ENCODE peak calls at places on chromosomes 5 and 9, in ten cellular contexts. One of them, this sample, is unnamed.

GRCh38 chr9:101716629-101717028 is 21.8 kb downstream of the GRIN3A start:
- DNase-seq in HT-29: no peak
- DNase-seq in stimulated activated CD4-positive, alpha-beta T cell treated with anti-CD3 and anti-CD28 coated beads, Interleukin-2, amount 100 ng/mL, for 48 hours: no peak
- DNase-seq in GM13976: no peak
- DNase-seq in NT2/D1: no peak
- DNase-seq in activated B cell treated with CpG ODN at 0.5 μM for 24 hours: no peak
- DNase-seq in cardiac fibroblast: no peak
- DNase-seq in NCI-H2171: peak
- DNase-seq in nephron progenitor cell: no peak
- DNase-seq in astrocyte of the spinal cord: no peak
- DNase-seq in this sample: no peak

GRCh38 chr9:38386319-38386895 is 6.1 kb upstream of the ALDH1B1 start:
- DNase-seq in HT-29: no peak
- DNase-seq in stimulated activated CD4-positive, alpha-beta T cell treated with anti-CD3 and anti-CD28 coated beads, Interleukin-2, amount 100 ng/mL, for 48 hours: no peak
- DNase-seq in GM13976: no peak
- DNase-seq in NT2/D1: no peak
- DNase-seq in activated B cell treated with CpG ODN at 0.5 μM for 24 hours: no peak
- DNase-seq in cardiac fibroblast: no peak
- DNase-seq in NCI-H2171: no peak
- DNase-seq in nephron progenitor cell: no peak
- DNase-seq in astrocyte of the spinal cord: no peak
- DNase-seq in this sample: no peak

GRCh38 chr9:121266906-121267650 is 884 bp upstream of the GSN start:
- DNase-seq in HT-29: no peak
- DNase-seq in stimulated activated CD4-positive, alpha-beta T cell treated with anti-CD3 and anti-CD28 coated beads, Interleukin-2, amount 100 ng/mL, for 48 hours: no peak
- DNase-seq in GM13976: no peak
- DNase-seq in NT2/D1: no peak
- DNase-seq in activated B cell treated with CpG ODN at 0.5 μM for 24 hours: no peak
- DNase-seq in cardiac fibroblast: no peak
- DNase-seq in NCI-H2171: no peak
- DNase-seq in nephron progenitor cell: no peak
- DNase-seq in astrocyte of the spinal cord: peak
- DNase-seq in this sample: no peak

GRCh38 chr9:87650611-87651295 is 75.2 kb upstream of the CTSL start:
- DNase-seq in HT-29: no peak
- DNase-seq in stimulated activated CD4-positive, alpha-beta T cell treated with anti-CD3 and anti-CD28 coated beads, Interleukin-2, amount 100 ng/mL, for 48 hours: no peak
- DNase-seq in GM13976: no peak
- DNase-seq in NT2/D1: no peak
- DNase-seq in activated B cell treated with CpG ODN at 0.5 μM for 24 hours: no peak
- DNase-seq in cardiac fibroblast: no peak
- DNase-seq in NCI-H2171: no peak
- DNase-seq in nephron progenitor cell: no peak
- DNase-seq in astrocyte of the spinal cord: no peak
- DNase-seq in this sample: no peak

GRCh38 chr5:96415897-96416296 is 17.2 kb downstream of the PCSK1 start:
- DNase-seq in HT-29: no peak
- DNase-seq in stimulated activated CD4-positive, alpha-beta T cell treated with anti-CD3 and anti-CD28 coated beads, Interleukin-2, amount 100 ng/mL, for 48 hours: no peak
- DNase-seq in GM13976: no peak
- DNase-seq in NT2/D1: no peak
- DNase-seq in activated B cell treated with CpG ODN at 0.5 μM for 24 hours: no peak
- DNase-seq in cardiac fibroblast: no peak
- DNase-seq in NCI-H2171: no peak
- DNase-seq in nephron progenitor cell: no peak
- DNase-seq in astrocyte of the spinal cord: no peak
- DNase-seq in this sample: no peak

GRCh38 chr5:14732991-14733390 is 68.5 kb downstream of the OTULIN start:
- DNase-seq in HT-29: no peak
- DNase-seq in stimulated activated CD4-positive, alpha-beta T cell treated with anti-CD3 and anti-CD28 coated beads, Interleukin-2, amount 100 ng/mL, for 48 hours: no peak
- DNase-seq in GM13976: no peak
- DNase-seq in NT2/D1: no peak
- DNase-seq in activated B cell treated with CpG ODN at 0.5 μM for 24 hours: no peak
- DNase-seq in cardiac fibroblast: no peak
- DNase-seq in NCI-H2171: peak
- DNase-seq in nephron progenitor cell: no peak
- DNase-seq in astrocyte of the spinal cord: no peak
- DNase-seq in this sample: no peak

GRCh38 chr5:107218457-107219193 is 452.1 kb downstream of the EFNA5 start:
- DNase-seq in HT-29: no peak
- DNase-seq in stimulated activated CD4-positive, alpha-beta T cell treated with anti-CD3 and anti-CD28 coated beads, Interleukin-2, amount 100 ng/mL, for 48 hours: no peak
- DNase-seq in GM13976: no peak
- DNase-seq in NT2/D1: no peak
- DNase-seq in activated B cell treated with CpG ODN at 0.5 μM for 24 hours: no peak
- DNase-seq in cardiac fibroblast: peak
- DNase-seq in NCI-H2171: no peak
- DNase-seq in nephron progenitor cell: no peak
- DNase-seq in astrocyte of the spinal cord: peak
- DNase-seq in this sample: peak

GRCh38 chr9:124834586-124834985 is 18.7 kb upstream of the WDR38 start:
- DNase-seq in HT-29: peak
- DNase-seq in stimulated activated CD4-positive, alpha-beta T cell treated with anti-CD3 and anti-CD28 coated beads, Interleukin-2, amount 100 ng/mL, for 48 hours: no peak
- DNase-seq in GM13976: no peak
- DNase-seq in NT2/D1: no peak
- DNase-seq in activated B cell treated with CpG ODN at 0.5 μM for 24 hours: no peak
- DNase-seq in cardiac fibroblast: peak
- DNase-seq in NCI-H2171: no peak
- DNase-seq in nephron progenitor cell: no peak
- DNase-seq in astrocyte of the spinal cord: peak
- DNase-seq in this sample: no peak

GRCh38 chr5:143195496-143195895 is 208.0 kb downstream of the NR3C1 start:
- DNase-seq in HT-29: no peak
- DNase-seq in stimulated activated CD4-positive, alpha-beta T cell treated with anti-CD3 and anti-CD28 coated beads, Interleukin-2, amount 100 ng/mL, for 48 hours: no peak
- DNase-seq in GM13976: no peak
- DNase-seq in NT2/D1: no peak
- DNase-seq in activated B cell treated with CpG ODN at 0.5 μM for 24 hours: no peak
- DNase-seq in cardiac fibroblast: peak
- DNase-seq in NCI-H2171: no peak
- DNase-seq in nephron progenitor cell: no peak
- DNase-seq in astrocyte of the spinal cord: no peak
- DNase-seq in this sample: no peak

GRCh38 chr9:32603914-32604852 is 31.2 kb upstream of the NDUFB6 start:
- DNase-seq in HT-29: peak
- DNase-seq in stimulated activated CD4-positive, alpha-beta T cell treated with anti-CD3 and anti-CD28 coated beads, Interleukin-2, amount 100 ng/mL, for 48 hours: no peak
- DNase-seq in GM13976: no peak
- DNase-seq in NT2/D1: no peak
- DNase-seq in activated B cell treated with CpG ODN at 0.5 μM for 24 hours: no peak
- DNase-seq in cardiac fibroblast: no peak
- DNase-seq in NCI-H2171: no peak
- DNase-seq in nephron progenitor cell: no peak
- DNase-seq in astrocyte of the spinal cord: peak
- DNase-seq in this sample: no peak

GRCh38 chr9:137972355-137972987 is 94.9 kb downstream of the CACNA1B start:
- DNase-seq in HT-29: no peak
- DNase-seq in stimulated activated CD4-positive, alpha-beta T cell treated with anti-CD3 and anti-CD28 coated beads, Interleukin-2, amount 100 ng/mL, for 48 hours: no peak
- DNase-seq in GM13976: no peak
- DNase-seq in NT2/D1: no peak
- DNase-seq in activated B cell treated with CpG ODN at 0.5 μM for 24 hours: no peak
- DNase-seq in cardiac fibroblast: no peak
- DNase-seq in NCI-H2171: no peak
- DNase-seq in nephron progenitor cell: no peak
- DNase-seq in astrocyte of the spinal cord: no peak
- DNase-seq in this sample: no peak

GRCh38 chr5:142977363-142978051 is 207.3 kb downstream of the ARHGAP26 start:
- DNase-seq in HT-29: peak
- DNase-seq in stimulated activated CD4-positive, alpha-beta T cell treated with anti-CD3 and anti-CD28 coated beads, Interleukin-2, amount 100 ng/mL, for 48 hours: peak
- DNase-seq in GM13976: peak
- DNase-seq in NT2/D1: no peak
- DNase-seq in activated B cell treated with CpG ODN at 0.5 μM for 24 hours: no peak
- DNase-seq in cardiac fibroblast: peak
- DNase-seq in NCI-H2171: no peak
- DNase-seq in nephron progenitor cell: no peak
- DNase-seq in astrocyte of the spinal cord: peak
- DNase-seq in this sample: peak

GRCh38 chr5:106545325-106545724 is 1125.4 kb downstream of the EFNA5 start:
- DNase-seq in HT-29: no peak
- DNase-seq in stimulated activated CD4-positive, alpha-beta T cell treated with anti-CD3 and anti-CD28 coated beads, Interleukin-2, amount 100 ng/mL, for 48 hours: no peak
- DNase-seq in GM13976: no peak
- DNase-seq in NT2/D1: no peak
- DNase-seq in activated B cell treated with CpG ODN at 0.5 μM for 24 hours: no peak
- DNase-seq in cardiac fibroblast: peak
- DNase-seq in NCI-H2171: no peak
- DNase-seq in nephron progenitor cell: no peak
- DNase-seq in astrocyte of the spinal cord: peak
- DNase-seq in this sample: peak

GRCh38 chr5:6752782-6753181 is 39.5 kb downstream of the TENT4A start:
- DNase-seq in HT-29: no peak
- DNase-seq in stimulated activated CD4-positive, alpha-beta T cell treated with anti-CD3 and anti-CD28 coated beads, Interleukin-2, amount 100 ng/mL, for 48 hours: no peak
- DNase-seq in GM13976: no peak
- DNase-seq in NT2/D1: no peak
- DNase-seq in activated B cell treated with CpG ODN at 0.5 μM for 24 hours: no peak
- DNase-seq in cardiac fibroblast: no peak
- DNase-seq in NCI-H2171: no peak
- DNase-seq in nephron progenitor cell: no peak
- DNase-seq in astrocyte of the spinal cord: no peak
- DNase-seq in this sample: no peak

GRCh38 chr9:101601904-101602765 is 7.4 kb upstream of the PPP3R2 start:
- DNase-seq in HT-29: peak
- DNase-seq in stimulated activated CD4-positive, alpha-beta T cell treated with anti-CD3 and anti-CD28 coated beads, Interleukin-2, amount 100 ng/mL, for 48 hours: no peak
- DNase-seq in GM13976: peak
- DNase-seq in NT2/D1: peak
- DNase-seq in activated B cell treated with CpG ODN at 0.5 μM for 24 hours: no peak
- DNase-seq in cardiac fibroblast: peak
- DNase-seq in NCI-H2171: peak
- DNase-seq in nephron progenitor cell: peak
- DNase-seq in astrocyte of the spinal cord: peak
- DNase-seq in this sample: peak

GRCh38 chr9:98880311-98881015 is 63.2 kb upstream of the COL15A1 start:
- DNase-seq in HT-29: no peak
- DNase-seq in stimulated activated CD4-positive, alpha-beta T cell treated with anti-CD3 and anti-CD28 coated beads, Interleukin-2, amount 100 ng/mL, for 48 hours: no peak
- DNase-seq in GM13976: no peak
- DNase-seq in NT2/D1: no peak
- DNase-seq in activated B cell treated with CpG ODN at 0.5 μM for 24 hours: no peak
- DNase-seq in cardiac fibroblast: no peak
- DNase-seq in NCI-H2171: no peak
- DNase-seq in nephron progenitor cell: no peak
- DNase-seq in astrocyte of the spinal cord: no peak
- DNase-seq in this sample: no peak

GRCh38 chr9:89676281-89676680 is 71.5 kb downstream of the GADD45G start:
- DNase-seq in HT-29: no peak
- DNase-seq in stimulated activated CD4-positive, alpha-beta T cell treated with anti-CD3 and anti-CD28 coated beads, Interleukin-2, amount 100 ng/mL, for 48 hours: no peak
- DNase-seq in GM13976: no peak
- DNase-seq in NT2/D1: no peak
- DNase-seq in activated B cell treated with CpG ODN at 0.5 μM for 24 hours: no peak
- DNase-seq in cardiac fibroblast: no peak
- DNase-seq in NCI-H2171: peak
- DNase-seq in nephron progenitor cell: no peak
- DNase-seq in astrocyte of the spinal cord: no peak
- DNase-seq in this sample: no peak

GRCh38 chr5:9013147-9013546 is 532.7 kb downstream of the SEMA5A start:
- DNase-seq in HT-29: no peak
- DNase-seq in stimulated activated CD4-positive, alpha-beta T cell treated with anti-CD3 and anti-CD28 coated beads, Interleukin-2, amount 100 ng/mL, for 48 hours: no peak
- DNase-seq in GM13976: no peak
- DNase-seq in NT2/D1: no peak
- DNase-seq in activated B cell treated with CpG ODN at 0.5 μM for 24 hours: no peak
- DNase-seq in cardiac fibroblast: no peak
- DNase-seq in NCI-H2171: no peak
- DNase-seq in nephron progenitor cell: no peak
- DNase-seq in astrocyte of the spinal cord: no peak
- DNase-seq in this sample: no peak

GRCh38 chr9:86644315-86645034 is 290.3 kb upstream of the TUT7 start:
- DNase-seq in HT-29: no peak
- DNase-seq in stimulated activated CD4-positive, alpha-beta T cell treated with anti-CD3 and anti-CD28 coated beads, Interleukin-2, amount 100 ng/mL, for 48 hours: no peak
- DNase-seq in GM13976: no peak
- DNase-seq in NT2/D1: peak
- DNase-seq in activated B cell treated with CpG ODN at 0.5 μM for 24 hours: no peak
- DNase-seq in cardiac fibroblast: no peak
- DNase-seq in NCI-H2171: no peak
- DNase-seq in nephron progenitor cell: no peak
- DNase-seq in astrocyte of the spinal cord: no peak
- DNase-seq in this sample: no peak

GRCh38 chr5:31007672-31008071 is 185.8 kb upstream of the CDH6 start:
- DNase-seq in HT-29: no peak
- DNase-seq in stimulated activated CD4-positive, alpha-beta T cell treated with anti-CD3 and anti-CD28 coated beads, Interleukin-2, amount 100 ng/mL, for 48 hours: no peak
- DNase-seq in GM13976: no peak
- DNase-seq in NT2/D1: no peak
- DNase-seq in activated B cell treated with CpG ODN at 0.5 μM for 24 hours: no peak
- DNase-seq in cardiac fibroblast: no peak
- DNase-seq in NCI-H2171: no peak
- DNase-seq in nephron progenitor cell: no peak
- DNase-seq in astrocyte of the spinal cord: no peak
- DNase-seq in this sample: no peak

GRCh38 chr9:108035485-108035884 is 545.9 kb upstream of the KLF4 start:
- DNase-seq in HT-29: no peak
- DNase-seq in stimulated activated CD4-positive, alpha-beta T cell treated with anti-CD3 and anti-CD28 coated beads, Interleukin-2, amount 100 ng/mL, for 48 hours: no peak
- DNase-seq in GM13976: no peak
- DNase-seq in NT2/D1: no peak
- DNase-seq in activated B cell treated with CpG ODN at 0.5 μM for 24 hours: no peak
- DNase-seq in cardiac fibroblast: no peak
- DNase-seq in NCI-H2171: no peak
- DNase-seq in nephron progenitor cell: no peak
- DNase-seq in astrocyte of the spinal cord: no peak
- DNase-seq in this sample: no peak

GRCh38 chr5:149028161-149028560 is 34.7 kb downstream of the SH3TC2 start:
- DNase-seq in HT-29: no peak
- DNase-seq in stimulated activated CD4-positive, alpha-beta T cell treated with anti-CD3 and anti-CD28 coated beads, Interleukin-2, amount 100 ng/mL, for 48 hours: no peak
- DNase-seq in GM13976: no peak
- DNase-seq in NT2/D1: no peak
- DNase-seq in activated B cell treated with CpG ODN at 0.5 μM for 24 hours: no peak
- DNase-seq in cardiac fibroblast: no peak
- DNase-seq in NCI-H2171: no peak
- DNase-seq in nephron progenitor cell: no peak
- DNase-seq in astrocyte of the spinal cord: no peak
- DNase-seq in this sample: no peak

This sample was measured in brain microvascular endothelial cell.